ENCODE peak calls at places on chromosomes 11 and 22, in six cellular contexts. N is thyroid gland, E is A549, G is stomach, D is heart left ventricle, L is esophagus muscularis mucosa. Q is an unnamed sample.

GRCh38 chr11:44066732-44067131 is 662 bp downstream of the ACCS start:
- DNase-seq in N (peak; percentile 5), E (no peak), G (no peak), D (no peak), L (no peak), Q (peak; percentile 51)

GRCh38 chr11:78595431-78596130 is 20.9 kb upstream of the NARS2 start:
- DNase-seq in N (no peak), E (no peak), G (no peak), D (no peak), L (peak; percentile 85), Q (no peak)

GRCh38 chr11:27087425-27087824 is 46.8 kb downstream of the BBOX1 start:
- DNase-seq in N (no peak), E (no peak), G (no peak), D (no peak), L (no peak), Q (no peak)

GRCh38 chr11:65503606-65503922 is 4.7 kb downstream of the MALAT1 start:
- DNase-seq in N (no peak), E (no peak), G (no peak), D (no peak), L (no peak), Q (no peak)

GRCh38 chr11:31160504-31161422 is 208.8 kb downstream of the DCDC1 start:
- DNase-seq in N (no peak), E (no peak), G (no peak), D (no peak), L (no peak), Q (no peak)

GRCh38 chr11:112762686-112763048 is 198.6 kb upstream of the NCAM1 start:
- DNase-seq in N (no peak), E (no peak), G (no peak), D (no peak), L (no peak), Q (no peak)

GRCh38 chr11:12402691-12403120 is 25.3 kb downstream of the PARVA start:
- DNase-seq in N (no peak), E (no peak), G (no peak), D (no peak), L (peak; percentile 62), Q (no peak)

GRCh38 chr22:45240810-45241631 is at the start of gene KIAA0930:
- DNase-seq in N (peak; percentile 67), E (peak; percentile 67), G (peak; percentile 81), D (peak; percentile 92), L (peak; percentile 96), Q (peak; percentile 84)

GRCh38 chr11:78397398-78397797 is 20.2 kb downstream of the GAB2 start:
- DNase-seq in N (no peak), E (no peak), G (no peak), D (no peak), L (no peak), Q (no peak)

GRCh38 chr11:79098096-79098495 is 342.7 kb downstream of the TENM4 start:
- DNase-seq in N (no peak), E (no peak), G (no peak), D (no peak), L (no peak), Q (no peak)

GRCh38 chr22:31987180-31987579 is 42.8 kb downstream of the YWHAH start:
- DNase-seq in N (no peak), E (no peak), G (no peak), D (no peak), L (no peak), Q (no peak)

GRCh38 chr11:36280531-36280930 is 8.7 kb downstream of the COMMD9 start:
- DNase-seq in N (no peak), E (no peak), G (no peak), D (no peak), L (no peak), Q (no peak)

GRCh38 chr22:36256474-36256873 is 3.5 kb downstream of the APOL1 start:
- DNase-seq in N (no peak), E (no peak), G (no peak), D (no peak), L (no peak), Q (peak; percentile 27)

GRCh38 chr11:3942160-3942955 is 86.9 kb downstream of the STIM1 start:
- DNase-seq in N (no peak), E (no peak), G (peak; percentile 29), D (no peak), L (no peak), Q (no peak)

GRCh38 chr11:6351782-6352181 is 31.5 kb upstream of the CAVIN3 start:
- DNase-seq in N (no peak), E (no peak), G (no peak), D (no peak), L (no peak), Q (no peak)

GRCh38 chr22:47040486-47041145 is 278.2 kb downstream of the TBC1D22A start:
- DNase-seq in N (no peak), E (no peak), G (no peak), D (peak; percentile 47), L (no peak), Q (no peak)

GRCh38 chr11:1450958-1451710 is 35.4 kb downstream of the MOB2 start:
- DNase-seq in N (no peak), E (no peak), G (no peak), D (no peak), L (no peak), Q (no peak)

DNA sequence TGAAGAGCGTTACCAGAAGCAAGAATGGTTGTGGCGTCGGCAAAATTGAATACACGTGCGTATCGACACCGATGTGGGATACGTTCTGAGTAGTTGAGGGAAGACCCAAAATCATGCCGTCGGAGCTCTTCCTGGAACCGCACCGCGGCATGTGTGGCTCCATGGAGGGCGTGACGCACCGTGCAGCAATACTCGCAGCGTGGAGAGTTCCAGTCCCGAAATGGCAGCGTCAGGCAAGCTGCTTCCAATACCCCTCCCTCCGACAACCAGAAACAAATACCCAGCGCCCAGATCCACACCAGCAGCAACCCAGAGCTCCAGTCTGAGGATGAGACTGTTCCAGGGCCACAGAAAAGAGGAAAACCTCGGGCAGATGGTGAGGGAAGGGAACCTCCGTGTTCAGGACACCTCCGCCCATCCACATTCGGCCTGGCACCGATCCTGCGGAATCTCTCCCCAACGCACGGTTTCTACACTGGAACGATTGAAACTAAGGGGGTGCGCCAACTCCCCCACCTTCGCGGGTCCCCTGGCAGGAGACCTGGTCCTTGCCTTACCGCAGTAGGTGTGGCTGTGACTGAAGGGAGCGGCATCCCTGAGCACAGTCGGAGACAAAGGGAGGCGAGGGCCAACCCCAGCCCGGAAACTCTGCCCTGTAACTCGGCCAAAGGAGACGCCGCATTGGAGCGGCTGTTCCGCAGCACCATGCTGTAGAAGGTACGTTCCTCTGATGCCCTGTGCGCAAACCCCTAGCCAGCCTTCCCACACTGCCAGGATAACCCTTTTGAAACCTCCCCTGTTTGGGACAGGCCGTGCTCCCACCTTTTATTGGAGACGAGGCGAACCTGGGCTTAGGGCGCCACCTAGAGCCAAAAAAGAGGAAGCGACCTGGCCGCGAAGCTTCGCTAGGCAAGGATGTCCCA is 28.3 kb downstream of the DBX1 start:
- DNase-seq in N (peak; percentile 66), E (peak; percentile 74), G (peak; percentile 68), D (peak; percentile 68), L (no peak), Q (peak; percentile 66)
- TF ChIP-seq POLR2A in N (no peak), E (no peak), G (no peak), D (no peak), L (no peak), Q (no peak)

GRCh38 chr11:46849631-46850030 is 3.6 kb upstream of the CKAP5 start:
- DNase-seq in N (no peak), E (no peak), G (no peak), D (no peak), L (no peak), Q (no peak)

GRCh38 chr11:46845440-46845739 is 690 bp downstream of the CKAP5 start:
- DNase-seq in N (no peak), E (no peak), G (no peak), D (no peak), L (no peak), Q (no peak)

GRCh38 chr11:46846510-46846830 is 390 bp upstream of the CKAP5 start:
- DNase-seq in N (no peak), E (no peak), G (no peak), D (no peak), L (no peak), Q (no peak)

GRCh38 chr11:46850829-46851380 is 4.8 kb upstream of the CKAP5 start:
- DNase-seq in N (no peak), E (no peak), G (no peak), D (no peak), L (no peak), Q (no peak)

GRCh38 chr11:46845740-46846509 is at the start of gene CKAP5:
- DNase-seq in N (peak; percentile 91), E (peak; percentile 98), G (peak; percentile 92), D (peak; percentile 93), L (peak; percentile 96), Q (peak; percentile 95)
- TF ChIP-seq POLR2A in N (peak; percentile 11), E (peak; percentile 84), G (no peak), D (no peak), L (no peak), Q (peak; percentile 87)

DNA sequence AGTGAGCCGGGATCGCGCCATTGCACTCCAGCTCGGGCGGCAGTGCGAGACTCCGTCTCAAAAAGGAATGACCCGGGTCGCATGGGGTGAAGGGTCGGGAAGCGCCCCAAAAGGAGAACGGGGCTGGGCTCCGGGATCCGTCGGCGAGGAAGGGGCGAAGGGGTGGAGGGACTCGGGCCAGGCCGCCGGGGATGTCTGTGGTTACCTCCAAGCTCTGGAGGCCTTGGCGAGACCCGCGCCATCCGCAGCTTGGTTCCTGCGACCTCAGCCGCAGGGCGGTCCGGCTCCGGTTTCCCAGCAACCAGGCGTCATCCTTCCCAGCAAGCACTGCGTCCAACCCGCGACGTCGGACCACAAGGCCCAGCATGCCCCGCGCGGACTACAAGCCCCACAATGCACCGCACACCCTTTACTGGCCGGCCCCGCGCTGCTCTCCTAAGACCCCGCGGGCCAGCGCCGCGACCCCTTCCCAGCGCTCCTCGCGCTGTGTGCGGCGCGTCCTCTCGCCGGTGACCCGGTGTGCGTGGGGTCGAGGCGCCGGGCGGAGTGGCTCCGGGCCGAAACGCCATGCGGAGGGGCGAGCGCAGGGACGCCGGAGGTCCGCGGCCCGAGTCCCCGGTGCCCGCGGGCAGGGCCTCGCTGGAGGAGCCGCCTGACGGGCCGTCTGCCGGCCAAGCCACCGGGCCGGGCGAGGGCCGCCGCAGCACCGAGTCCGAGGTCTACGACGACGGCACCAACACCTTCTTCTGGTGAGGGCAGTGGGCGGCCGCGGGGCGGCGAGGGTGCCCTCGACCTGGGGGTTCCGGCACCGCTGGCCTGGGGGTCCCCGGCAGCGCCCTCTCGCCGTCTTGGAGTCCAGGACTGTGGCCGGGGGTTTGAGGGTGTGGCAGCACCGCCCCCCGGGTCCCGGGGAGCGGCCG is at the start of gene PTDSS2:
- DNase-seq in N (peak; percentile 97), E (peak; percentile 89), G (peak; percentile 97), D (peak; percentile 97), L (peak; percentile 99), Q (peak; percentile 97)
- TF ChIP-seq POLR2A in N (no peak), E (peak; percentile 80), G (peak; percentile 47), D (no peak), L (peak; percentile 77), Q (peak; percentile 70)

GRCh38 chr11:68751331-68751856 is at the start of gene TESMIN:
- DNase-seq in N (peak; percentile 88), E (peak; percentile 85), G (peak; percentile 95), D (peak; percentile 96), L (peak; percentile 93), Q (peak; percentile 95)
- TF ChIP-seq POLR2A in N (no peak), E (peak; percentile 21), G (no peak), D (no peak), L (no peak), Q (no peak)

GRCh38 chr11:119091083-119091650 is 6.5 kb downstream of the HMBS start:
- DNase-seq in N (no peak), E (no peak), G (no peak), D (no peak), L (no peak), Q (peak; percentile 58)
- TF ChIP-seq POLR2A in N (no peak), E (no peak), G (no peak), D (no peak), L (no peak), Q (no peak)